ENCODE peak calls at places on chromosomes 2 and 18, in ten cellular contexts. J, E, H, Z, X, P, U, Y, N and B are unnamed samples.

GRCh38 chr18:70380915-70381896 is 92.4 kb downstream of the SOCS6 start:
- DNase-seq in J (no peak), E (no peak), H (peak; percentile 71), Z (no peak), X (no peak), P (no peak), U (no peak), Y (peak; percentile 85), N (peak; percentile 92), B (peak; percentile 62)

GRCh38 chr2:232353660-232354059 is 24.9 kb upstream of the ALPP start:
- DNase-seq in J (no peak), E (no peak), H (no peak), Z (no peak), X (no peak), P (no peak), U (peak; percentile 5), Y (no peak), N (no peak), B (no peak)

GRCh38 chr2:199230091-199230490 is 227.6 kb downstream of the SATB2 start:
- DNase-seq in J (no peak), E (no peak), H (no peak), Z (no peak), X (no peak), P (no peak), U (no peak), Y (no peak), N (no peak), B (no peak)

GRCh38 chr2:135768863-135769262 is 27.2 kb downstream of the UBXN4 start:
- DNase-seq in J (no peak), E (no peak), H (no peak), Z (no peak), X (no peak), P (no peak), U (no peak), Y (no peak), N (no peak), B (no peak)

GRCh38 chr2:232667989-232668583 is 29.0 kb upstream of the GIGYF2 start:
- DNase-seq in J (no peak), E (no peak), H (peak; percentile 53), Z (no peak), X (no peak), P (no peak), U (no peak), Y (no peak), N (peak; percentile 30), B (no peak)

GRCh38 chr2:149104221-149104620 is 65.7 kb downstream of the LYPD6B start:
- DNase-seq in J (no peak), E (no peak), H (no peak), Z (no peak), X (no peak), P (no peak), U (no peak), Y (no peak), N (no peak), B (no peak)

GRCh38 chr2:193556766-193557470 is 1362.2 kb upstream of the TMEFF2 start:
- DNase-seq in J (no peak), E (no peak), H (no peak), Z (no peak), X (no peak), P (no peak), U (no peak), Y (no peak), N (no peak), B (no peak)

GRCh38 chr2:196239622-196240587 is 68.5 kb upstream of the STK17B start:
- DNase-seq in J (no peak), E (peak; percentile 87), H (no peak), Z (peak; percentile 8), X (peak; percentile 85), P (peak; percentile 55), U (peak; percentile 88), Y (no peak), N (peak; percentile 39), B (peak; percentile 75)

GRCh38 chr2:20452551-20452950 is 5.7 kb downstream of the RHOB start:
- DNase-seq in J (no peak), E (no peak), H (no peak), Z (no peak), X (no peak), P (no peak), U (no peak), Y (no peak), N (peak; percentile 43), B (no peak)

GRCh38 chr2:62662548-62662947 is 43.0 kb upstream of the EHBP1 start:
- DNase-seq in J (no peak), E (no peak), H (no peak), Z (no peak), X (no peak), P (no peak), U (no peak), Y (no peak), N (peak; percentile 17), B (peak; percentile 13)

GRCh38 chr2:184646177-184646576 is 47.8 kb downstream of the ZNF804A start:
- DNase-seq in J (peak; percentile 29), E (no peak), H (no peak), Z (no peak), X (no peak), P (no peak), U (no peak), Y (no peak), N (no peak), B (no peak)

GRCh38 chr2:97951155-97951670 is 44.5 kb downstream of the TMEM131 start:
- DNase-seq in J (no peak), E (no peak), H (no peak), Z (no peak), X (no peak), P (no peak), U (no peak), Y (no peak), N (no peak), B (no peak)

GRCh38 chr2:233983445-233983844 is 66.3 kb downstream of the TRPM8 start:
- DNase-seq in J (no peak), E (no peak), H (no peak), Z (no peak), X (no peak), P (no peak), U (no peak), Y (no peak), N (no peak), B (no peak)

DNA sequence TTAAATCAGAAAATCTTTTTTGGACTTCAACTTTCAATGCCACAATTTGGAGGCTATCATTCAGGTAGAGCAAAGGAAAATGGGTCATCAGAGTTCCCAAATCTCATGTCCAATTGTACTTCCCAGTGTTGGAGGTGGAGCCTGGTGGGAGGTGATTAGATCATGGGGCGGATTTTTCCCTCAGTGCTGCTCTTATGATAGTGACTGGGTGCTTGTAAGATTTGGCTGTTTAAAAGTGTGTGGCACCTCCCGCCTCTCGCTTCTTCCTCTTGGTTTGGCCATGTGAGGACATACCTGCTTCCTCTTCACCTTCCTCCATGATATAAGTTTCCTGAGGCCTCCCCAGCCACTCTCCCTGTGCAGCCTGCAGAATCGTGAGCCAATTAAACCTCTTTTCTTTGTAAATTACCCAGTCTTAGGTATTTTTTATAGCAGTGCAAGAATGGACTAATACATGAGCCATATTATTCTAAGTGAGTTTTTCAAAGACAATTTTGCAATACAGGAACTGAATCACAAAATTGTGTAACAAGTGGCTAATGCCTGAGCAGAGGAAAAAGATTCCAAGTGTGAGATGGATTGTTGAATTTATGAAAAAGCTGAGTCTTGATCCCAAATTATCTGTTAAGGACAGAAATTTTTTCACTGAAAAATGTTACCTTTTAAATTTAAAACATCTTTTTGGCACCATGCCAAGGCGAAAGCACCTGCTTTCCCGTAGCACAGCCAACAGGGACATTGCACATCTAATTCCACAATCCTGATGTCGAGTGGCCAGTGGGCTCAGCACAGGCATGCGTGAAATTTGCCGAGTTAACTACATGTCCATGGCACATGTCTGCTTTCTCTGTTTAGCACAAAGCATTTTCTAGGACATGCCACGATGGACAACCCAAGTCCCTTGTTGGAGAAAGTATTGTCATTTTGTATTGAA is 150.9 kb downstream of the COL6A3 start:
- DNase-seq in J (no peak), E (no peak), H (no peak), Z (no peak), X (no peak), P (no peak), U (no peak), Y (no peak), N (no peak), B (no peak)
- H3K27ac ChIP-seq in J (peak overlapping the region; percentile 77), E (no peak overlapping the region), H (no peak overlapping the region), Z (no peak overlapping the region), X (no peak overlapping the region), P (no peak overlapping the region), U (no peak overlapping the region), Y (no peak overlapping the region), N (no peak overlapping the region), B (peak overlapping the region; percentile 67)

GRCh38 chr18:23330423-23330822 is 122.7 kb upstream of the RIOK3 start:
- DNase-seq in J (no peak), E (no peak), H (no peak), Z (no peak), X (no peak), P (no peak), U (peak; percentile 55), Y (no peak), N (no peak), B (no peak)
- H3K27ac ChIP-seq in J (no peak overlapping the region), E (no peak overlapping the region), H (no peak overlapping the region), Z (no peak overlapping the region), X (no peak overlapping the region), P (no peak overlapping the region), U (peak overlapping the region; percentile 78), Y (no peak overlapping the region), N (no peak overlapping the region), B (no peak overlapping the region)

DNA sequence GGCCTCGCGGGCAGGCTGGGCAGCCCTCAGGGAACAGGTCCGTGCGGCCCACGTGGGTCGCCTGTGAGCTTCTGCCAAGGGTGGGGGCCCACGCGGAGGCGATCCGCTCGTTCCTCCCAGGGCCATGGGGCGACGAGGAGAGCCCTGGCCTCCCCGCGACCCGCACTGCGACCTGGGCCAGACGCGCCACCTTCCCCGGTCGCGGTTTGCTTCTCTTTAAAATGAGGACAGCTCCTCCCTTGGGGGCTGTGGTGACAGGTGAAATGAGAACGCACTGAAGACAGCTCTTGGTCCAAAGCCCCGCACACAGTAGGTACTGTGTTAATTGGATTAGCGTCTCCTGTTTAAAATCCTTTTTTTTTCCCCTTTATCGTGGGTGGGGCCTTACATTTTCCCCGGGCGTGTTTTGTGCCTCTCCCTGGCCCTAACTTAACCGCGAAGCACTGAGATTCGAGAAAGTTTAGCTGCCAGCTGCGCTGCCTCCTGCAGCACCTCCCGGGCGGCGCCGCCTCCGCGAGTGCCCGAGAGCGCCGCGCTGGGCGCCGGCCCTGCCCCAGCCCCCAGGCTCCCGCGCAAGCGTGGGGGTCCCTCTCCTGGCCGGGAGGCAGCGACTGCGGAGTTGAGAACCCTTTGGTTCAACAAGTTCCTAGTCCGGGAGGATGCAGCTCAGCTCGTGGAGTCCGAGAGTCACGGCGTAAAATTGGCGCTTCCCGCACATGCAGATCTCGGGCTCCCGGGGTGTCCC is 1.1 kb downstream of the HPCAL1 start:
- DNase-seq in J (no peak), E (peak; percentile 57), H (no peak), Z (no peak), X (peak; percentile 56), P (no peak), U (peak; percentile 80), Y (no peak), N (peak; percentile 55), B (peak; percentile 46)
- H3K27ac ChIP-seq in J (no peak overlapping the region), E (peak overlapping the region; percentile 65), H (peak overlapping the region; percentile 61), Z (peak overlapping the region; percentile 68), X (peak overlapping the region; percentile 54), P (peak overlapping the region; percentile 52), U (peak overlapping the region; percentile 88), Y (no peak overlapping the region), N (no peak overlapping the region), B (no peak overlapping the region)

DNA sequence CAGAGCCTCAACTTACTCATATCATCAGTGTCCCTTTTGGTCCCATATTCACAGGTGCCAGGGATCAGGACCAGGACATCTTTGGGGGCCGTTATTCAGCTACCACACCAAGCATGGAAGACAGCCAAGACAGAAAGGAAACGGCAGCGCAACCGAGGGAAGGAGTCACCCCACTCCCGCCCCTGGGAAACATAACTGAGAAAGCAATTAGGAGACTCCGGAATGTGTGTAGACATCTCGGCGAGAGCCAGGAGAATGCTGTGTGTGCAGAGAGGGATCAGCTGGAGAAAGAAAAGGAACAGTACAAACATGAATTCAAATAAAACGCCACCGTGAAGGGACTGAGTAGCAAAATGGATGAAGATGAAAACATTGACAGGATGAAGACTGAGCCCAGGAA is 13.4 kb upstream of the BOK start:
- DNase-seq in J (no peak), E (no peak), H (no peak), Z (no peak), X (no peak), P (no peak), U (no peak), Y (no peak), N (no peak), B (peak; percentile 15)
- H3K27ac ChIP-seq in J (peak overlapping the region; percentile 61), E (no peak overlapping the region), H (no peak overlapping the region), Z (no peak overlapping the region), X (no peak overlapping the region), P (no peak overlapping the region), U (no peak overlapping the region), Y (no peak overlapping the region), N (no peak overlapping the region), B (no peak overlapping the region)